ENCODE peak calls at places on chromosome X, in nine cellular contexts. One of them, this sample, is unnamed. For H3K4me1, the result is how much of the 10 kb centered on the place peaks cover.

GRCh38 chrX:149504226-149504914 is 736 bp downstream of the IDS start:
- DNase-seq in mesenchymal stem cell: peak
- DNase-seq in mammary epithelial cell: no peak
- DNase-seq in HCT116: no peak
- DNase-seq in endothelial cell of umbilical vein: no peak
- DNase-seq in HAP-1: peak
- DNase-seq in cardiac muscle cell: no peak
- DNase-seq in body of pancreas: no peak
- DNase-seq in fibroblast of lung: no peak
- DNase-seq in this sample: no peak

GRCh38 chrX:54891573-54891972 is 29.1 kb upstream of the TRO start:
- DNase-seq in mesenchymal stem cell: peak
- DNase-seq in cardiac muscle cell: peak
- DNase-seq in fibroblast of lung: peak
- DNase-seq in body of pancreas: peak
- DNase-seq in HCT116: peak
- DNase-seq in HAP-1: peak
- DNase-seq in mammary epithelial cell: peak
- DNase-seq in endothelial cell of umbilical vein: peak
- DNase-seq in this sample: peak

GRCh38 chrX:55709735-55710134 is 7.8 kb upstream of the RRAGB start:
- DNase-seq in body of pancreas: no peak
- DNase-seq in HCT116: no peak
- DNase-seq in mammary epithelial cell: peak
- DNase-seq in cardiac muscle cell: no peak
- DNase-seq in HAP-1: no peak
- DNase-seq in fibroblast of lung: peak
- DNase-seq in endothelial cell of umbilical vein: no peak
- DNase-seq in mesenchymal stem cell: no peak
- DNase-seq in this sample: no peak

GRCh38 chrX:39823848-39824247 is 273.9 kb downstream of the BCOR start:
- DNase-seq in fibroblast of lung: no peak
- DNase-seq in mesenchymal stem cell: no peak
- DNase-seq in HAP-1: no peak
- DNase-seq in cardiac muscle cell: no peak
- DNase-seq in body of pancreas: no peak
- DNase-seq in HCT116: no peak
- DNase-seq in mammary epithelial cell: no peak
- DNase-seq in endothelial cell of umbilical vein: no peak
- DNase-seq in this sample: no peak

GRCh38 chrX:131861088-131861787 is 161.9 kb upstream of the STK26 start:
- DNase-seq in HCT116: no peak
- DNase-seq in body of pancreas: no peak
- DNase-seq in endothelial cell of umbilical vein: no peak
- DNase-seq in mammary epithelial cell: peak
- DNase-seq in HAP-1: no peak
- DNase-seq in cardiac muscle cell: no peak
- DNase-seq in mesenchymal stem cell: peak
- DNase-seq in fibroblast of lung: no peak
- DNase-seq in this sample: no peak

GRCh38 chrX:63740382-63740781 is 44.6 kb downstream of the ARHGEF9 start:
- DNase-seq in mesenchymal stem cell: no peak
- DNase-seq in HAP-1: no peak
- DNase-seq in cardiac muscle cell: no peak
- DNase-seq in fibroblast of lung: no peak
- DNase-seq in mammary epithelial cell: no peak
- DNase-seq in body of pancreas: no peak
- DNase-seq in endothelial cell of umbilical vein: no peak
- DNase-seq in HCT116: no peak
- DNase-seq in this sample: no peak

GRCh38 chrX:154734101-154734781 is 16.6 kb downstream of the GAB3 start:
- DNase-seq in HAP-1: no peak
- DNase-seq in body of pancreas: no peak
- DNase-seq in mesenchymal stem cell: peak
- DNase-seq in endothelial cell of umbilical vein: peak
- DNase-seq in cardiac muscle cell: peak
- DNase-seq in HCT116: no peak
- DNase-seq in fibroblast of lung: peak
- DNase-seq in mammary epithelial cell: peak
- DNase-seq in this sample: no peak

GRCh38 chrX:52979568-52979967 is 21.2 kb upstream of the FAM156A start:
- DNase-seq in fibroblast of lung: peak
- DNase-seq in HCT116: no peak
- DNase-seq in mammary epithelial cell: no peak
- DNase-seq in endothelial cell of umbilical vein: no peak
- DNase-seq in cardiac muscle cell: peak
- DNase-seq in body of pancreas: peak
- DNase-seq in HAP-1: no peak
- DNase-seq in mesenchymal stem cell: no peak
- DNase-seq in this sample: no peak

GRCh38 chrX:71954458-71954857 is 43.8 kb downstream of the NHSL2 start:
- DNase-seq in mammary epithelial cell: no peak
- DNase-seq in HCT116: no peak
- DNase-seq in fibroblast of lung: no peak
- DNase-seq in endothelial cell of umbilical vein: peak
- DNase-seq in mesenchymal stem cell: no peak
- DNase-seq in cardiac muscle cell: no peak
- DNase-seq in HAP-1: no peak
- DNase-seq in body of pancreas: no peak
- DNase-seq in this sample: no peak

GRCh38 chrX:71958281-71958675 is 47.6 kb downstream of the NHSL2 start:
- DNase-seq in cardiac muscle cell: peak
- DNase-seq in body of pancreas: no peak
- DNase-seq in endothelial cell of umbilical vein: peak
- DNase-seq in mesenchymal stem cell: no peak
- DNase-seq in HAP-1: peak
- DNase-seq in mammary epithelial cell: no peak
- DNase-seq in fibroblast of lung: no peak
- DNase-seq in HCT116: no peak
- DNase-seq in this sample: no peak

GRCh38 chrX:71953946-71954345 is 43.3 kb downstream of the NHSL2 start:
- DNase-seq in HAP-1: no peak
- DNase-seq in body of pancreas: no peak
- DNase-seq in cardiac muscle cell: no peak
- DNase-seq in fibroblast of lung: no peak
- DNase-seq in mesenchymal stem cell: peak
- DNase-seq in mammary epithelial cell: no peak
- DNase-seq in endothelial cell of umbilical vein: no peak
- DNase-seq in HCT116: no peak
- DNase-seq in this sample: no peak

GRCh38 chrX:71953391-71953790 is 42.7 kb downstream of the NHSL2 start:
- DNase-seq in HCT116: no peak
- DNase-seq in mesenchymal stem cell: no peak
- DNase-seq in mammary epithelial cell: no peak
- DNase-seq in endothelial cell of umbilical vein: no peak
- DNase-seq in cardiac muscle cell: no peak
- DNase-seq in body of pancreas: no peak
- DNase-seq in HAP-1: no peak
- DNase-seq in fibroblast of lung: no peak
- DNase-seq in this sample: no peak

DNA sequence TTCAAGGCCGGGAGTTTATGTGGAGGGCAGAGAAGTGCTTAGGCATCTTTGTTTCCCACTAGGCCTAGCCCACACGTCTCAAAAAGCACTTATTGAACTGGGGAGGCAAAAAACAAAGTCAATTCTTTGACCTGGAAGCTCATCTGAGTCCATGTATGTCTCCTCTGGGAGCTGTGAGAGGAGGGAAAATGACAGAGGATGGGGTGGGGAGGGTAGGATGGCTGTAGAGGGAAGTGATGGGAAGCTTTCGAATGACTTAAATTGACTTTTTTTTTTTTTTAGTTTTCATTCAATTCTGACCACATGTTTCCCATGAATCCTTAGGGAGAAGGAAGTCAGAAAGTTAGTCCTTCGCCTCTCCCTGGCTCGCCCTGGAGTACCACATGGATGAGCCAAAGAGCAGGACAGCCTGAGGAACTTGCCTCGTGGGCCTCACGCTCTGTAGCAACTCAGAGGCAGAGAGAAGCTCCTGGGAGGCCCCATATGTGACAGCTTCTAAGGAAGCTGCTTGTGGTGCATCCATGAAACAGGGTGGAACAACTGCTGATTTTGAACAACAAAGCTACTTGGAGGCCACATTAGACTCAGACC is 45.0 kb downstream of the NHSL2 start:
- DNase-seq in mesenchymal stem cell: no peak
- DNase-seq in HCT116: no peak
- DNase-seq in cardiac muscle cell: no peak
- DNase-seq in HAP-1: no peak
- DNase-seq in mammary epithelial cell: no peak
- DNase-seq in body of pancreas: no peak
- DNase-seq in fibroblast of lung: no peak
- DNase-seq in endothelial cell of umbilical vein: no peak
- DNase-seq in this sample: no peak
- H3K4me1 ChIP-seq in mesenchymal stem cell: under half
- H3K4me1 ChIP-seq in HCT116: under half
- H3K4me1 ChIP-seq in cardiac muscle cell: under half
- H3K4me1 ChIP-seq in HAP-1: under half
- H3K4me1 ChIP-seq in mammary epithelial cell: under half
- H3K4me1 ChIP-seq in body of pancreas: under half
- H3K4me1 ChIP-seq in fibroblast of lung: under half
- H3K4me1 ChIP-seq in endothelial cell of umbilical vein: under half
- H3K4me1 ChIP-seq in this sample: under half

DNA sequence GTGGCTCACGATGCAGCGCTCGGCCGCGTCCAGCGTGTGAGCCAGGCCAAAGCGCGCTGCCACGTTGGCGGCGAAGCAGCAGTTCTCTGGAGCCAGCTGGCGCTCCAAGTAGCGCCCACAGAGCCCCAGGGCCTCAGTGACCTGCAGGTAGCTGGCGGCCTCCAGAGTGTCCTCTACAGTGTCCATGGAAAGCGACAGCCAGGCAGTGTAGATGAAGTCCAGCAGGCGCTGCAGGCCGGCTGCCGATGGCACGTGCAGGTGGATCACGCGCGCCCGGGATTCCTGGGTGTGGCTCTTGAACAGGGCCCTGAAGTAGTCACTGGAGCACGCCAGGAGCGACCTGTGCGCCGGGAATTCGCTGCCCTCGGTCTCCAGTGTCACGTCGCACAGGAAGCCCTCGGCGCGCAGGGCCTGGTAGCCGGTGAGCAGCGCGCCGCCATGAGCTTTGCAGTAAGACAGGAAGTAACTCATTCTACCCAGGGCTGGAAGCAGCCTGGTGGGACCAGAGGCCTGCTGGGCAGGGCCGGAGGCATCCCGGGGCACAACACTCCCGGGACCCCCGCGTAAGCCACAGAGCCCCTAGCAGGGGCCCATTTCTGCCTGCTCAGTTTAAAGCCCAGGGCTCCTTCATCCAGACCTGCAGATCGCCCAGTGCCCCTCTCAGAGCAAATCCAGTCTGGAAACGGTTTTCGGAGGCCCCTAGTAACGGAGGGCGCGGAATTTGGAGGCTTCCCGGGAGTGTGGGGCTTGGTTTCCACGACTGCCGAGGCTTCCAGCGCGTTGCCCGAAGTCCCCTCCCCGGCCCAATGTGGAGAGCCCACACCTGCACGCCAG is 595 bp downstream of the KLHL34 start:
- DNase-seq in HCT116: no peak
- DNase-seq in mammary epithelial cell: no peak
- DNase-seq in cardiac muscle cell: no peak
- DNase-seq in fibroblast of lung: no peak
- DNase-seq in endothelial cell of umbilical vein: no peak
- DNase-seq in body of pancreas: no peak
- DNase-seq in mesenchymal stem cell: no peak
- DNase-seq in HAP-1: no peak
- DNase-seq in this sample: no peak
- H3K4me3 ChIP-seq in HCT116: no peak
- H3K4me3 ChIP-seq in mammary epithelial cell: no peak
- H3K4me3 ChIP-seq in cardiac muscle cell: no peak
- H3K4me3 ChIP-seq in fibroblast of lung: no peak
- H3K4me3 ChIP-seq in endothelial cell of umbilical vein: no peak
- H3K4me3 ChIP-seq in body of pancreas: no peak
- H3K4me3 ChIP-seq in mesenchymal stem cell: no peak
- H3K4me3 ChIP-seq in HAP-1: no peak
- H3K4me3 ChIP-seq in this sample: peak

GRCh38 chrX:115591420-115591819 is 30.4 kb downstream of the PLS3 start:
- DNase-seq in HAP-1: no peak
- DNase-seq in cardiac muscle cell: no peak
- DNase-seq in body of pancreas: no peak
- DNase-seq in fibroblast of lung: no peak
- DNase-seq in endothelial cell of umbilical vein: no peak
- DNase-seq in mammary epithelial cell: peak
- DNase-seq in HCT116: no peak
- DNase-seq in mesenchymal stem cell: no peak
- DNase-seq in this sample: no peak

GRCh38 chrX:115598556-115598955 is 37.6 kb downstream of the PLS3 start:
- DNase-seq in HAP-1: no peak
- DNase-seq in mesenchymal stem cell: no peak
- DNase-seq in mammary epithelial cell: no peak
- DNase-seq in fibroblast of lung: no peak
- DNase-seq in endothelial cell of umbilical vein: no peak
- DNase-seq in cardiac muscle cell: no peak
- DNase-seq in HCT116: no peak
- DNase-seq in body of pancreas: no peak
- DNase-seq in this sample: no peak

GRCh38 chrX:115591856-115592842 is 31.2 kb downstream of the PLS3 start:
- DNase-seq in body of pancreas: no peak
- DNase-seq in HAP-1: no peak
- DNase-seq in HCT116: no peak
- DNase-seq in cardiac muscle cell: no peak
- DNase-seq in fibroblast of lung: no peak
- DNase-seq in mammary epithelial cell: peak
- DNase-seq in endothelial cell of umbilical vein: peak
- DNase-seq in mesenchymal stem cell: no peak
- DNase-seq in this sample: no peak

GRCh38 chrX:115592997-115593734 is 32.2 kb downstream of the PLS3 start:
- DNase-seq in mesenchymal stem cell: peak
- DNase-seq in fibroblast of lung: peak
- DNase-seq in HAP-1: no peak
- DNase-seq in endothelial cell of umbilical vein: peak
- DNase-seq in HCT116: no peak
- DNase-seq in cardiac muscle cell: peak
- DNase-seq in body of pancreas: no peak
- DNase-seq in mammary epithelial cell: peak
- DNase-seq in this sample: no peak

DNA sequence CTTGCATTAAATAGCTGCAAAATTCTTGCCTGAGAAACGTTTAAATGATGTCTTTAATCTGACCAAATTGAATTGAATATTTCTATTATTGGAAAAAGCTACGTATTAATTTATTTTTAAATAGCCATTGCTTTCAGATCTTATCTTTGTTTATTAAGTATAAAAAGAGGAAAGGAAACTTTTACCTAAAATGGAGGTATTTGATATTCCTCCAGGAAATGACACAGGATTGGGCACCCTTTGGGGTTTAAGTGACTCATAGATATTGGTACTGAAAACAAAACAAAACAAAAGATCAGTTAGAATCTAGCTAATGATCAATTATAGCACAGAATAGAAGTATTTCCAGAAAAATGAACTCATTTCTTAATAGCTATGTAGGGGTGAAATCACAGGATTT is 34.1 kb downstream of the PLS3 start:
- DNase-seq in endothelial cell of umbilical vein: peak
- DNase-seq in HCT116: no peak
- DNase-seq in fibroblast of lung: no peak
- DNase-seq in mesenchymal stem cell: no peak
- DNase-seq in body of pancreas: no peak
- DNase-seq in cardiac muscle cell: no peak
- DNase-seq in mammary epithelial cell: peak
- DNase-seq in HAP-1: no peak
- DNase-seq in this sample: no peak
- H3K4me1 ChIP-seq in endothelial cell of umbilical vein: under half
- H3K4me1 ChIP-seq in HCT116: under half
- H3K4me1 ChIP-seq in fibroblast of lung: under half
- H3K4me1 ChIP-seq in mesenchymal stem cell: under half
- H3K4me1 ChIP-seq in body of pancreas: under half
- H3K4me1 ChIP-seq in cardiac muscle cell: under half
- H3K4me1 ChIP-seq in mammary epithelial cell: under half
- H3K4me1 ChIP-seq in HAP-1: under half
- H3K4me1 ChIP-seq in this sample: under half

GRCh38 chrX:106726485-106727437 is at the start of gene RNF128:
- DNase-seq in cardiac muscle cell: peak
- DNase-seq in HAP-1: no peak
- DNase-seq in mammary epithelial cell: peak
- DNase-seq in endothelial cell of umbilical vein: no peak
- DNase-seq in fibroblast of lung: peak
- DNase-seq in HCT116: peak
- DNase-seq in mesenchymal stem cell: peak
- DNase-seq in body of pancreas: peak
- DNase-seq in this sample: peak
- H3K4me3 ChIP-seq in cardiac muscle cell: peak
- H3K4me3 ChIP-seq in HAP-1: no peak
- H3K4me3 ChIP-seq in mammary epithelial cell: peak
- H3K4me3 ChIP-seq in endothelial cell of umbilical vein: no peak
- H3K4me3 ChIP-seq in fibroblast of lung: peak
- H3K4me3 ChIP-seq in HCT116: peak
- H3K4me3 ChIP-seq in mesenchymal stem cell: peak
- H3K4me3 ChIP-seq in body of pancreas: peak
- H3K4me3 ChIP-seq in this sample: peak